ENCODE peak calls at places on chromosomes 7 and 10, in five cellular contexts. K, W, D, S and M are unnamed samples.

GRCh38 chr10:97000487-97001182 is 168.5 kb downstream of the LCOR start:
- DNase-seq in K (no peak), W (no peak), D (no peak), S (no peak), M (no peak)

GRCh38 chr7:867406-868188 is 8.8 kb upstream of the GET4 start:
- DNase-seq in K (no peak), W (peak; percentile 79), D (peak; percentile 71), S (peak; percentile 82), M (no peak)

GRCh38 chr10:116044722-116045374 is 228.2 kb downstream of the GFRA1 start:
- DNase-seq in K (no peak), W (peak; percentile 27), D (peak; percentile 1), S (no peak), M (no peak)

GRCh38 chr7:6590645-6591110 is 857 bp downstream of the INTS15 start:
- DNase-seq in K (peak; percentile 54), W (no peak), D (peak; percentile 27), S (no peak), M (no peak)

GRCh38 chr7:24722386-24723177 is 34.7 kb downstream of the GSDME start:
- DNase-seq in K (peak; percentile 24), W (peak; percentile 50), D (peak; percentile 57), S (no peak), M (no peak)

GRCh38 chr10:63583909-63584747 is 62.9 kb downstream of the REEP3 start:
- DNase-seq in K (no peak), W (no peak), D (peak; percentile 9), S (no peak), M (no peak)

GRCh38 chr10:28036587-28036986 is 37.7 kb upstream of the ODAD2 start:
- DNase-seq in K (no peak), W (peak; percentile 71), D (no peak), S (peak; percentile 11), M (no peak)

GRCh38 chr10:27558612-27559020 is 54.5 kb downstream of the RAB18 start:
- DNase-seq in K (no peak), W (peak; percentile 64), D (peak; percentile 50), S (peak; percentile 54), M (no peak)

GRCh38 chr10:71995880-71996597 is 31.8 kb downstream of the CHST3 start:
- DNase-seq in K (no peak), W (no peak), D (peak; percentile 37), S (no peak), M (no peak)

GRCh38 chr10:7484456-7485266 is 73.8 kb upstream of the SFMBT2 start:
- DNase-seq in K (no peak), W (no peak), D (no peak), S (no peak), M (peak; percentile 81)

GRCh38 chr10:127937069-127937468 is 30.2 kb downstream of the PTPRE start:
- DNase-seq in K (no peak), W (peak; percentile 36), D (no peak), S (no peak), M (no peak)